ENCODE peak calls at places on chromosomes 13 and 19, in seven cellular contexts. One of them, this sample, is unnamed. For H3K9me3, the result is how much of the 10 kb centered on the place peaks cover.

GRCh38 chr13:20472531-20472930 is 53.1 kb downstream of the CRYL1 start:
- DNase-seq in tibial nerve: no peak
- DNase-seq in GM23248: no peak
- DNase-seq in gastrocnemius medialis: no peak
- DNase-seq in upper lobe of right lung: no peak
- DNase-seq in IMR-90: no peak
- DNase-seq in SJSA1: no peak
- DNase-seq in this sample: no peak

GRCh38 chr19:17866312-17867012 is 5.3 kb upstream of the SLC5A5 start:
- DNase-seq in tibial nerve: no peak
- DNase-seq in GM23248: no peak
- DNase-seq in gastrocnemius medialis: no peak
- DNase-seq in upper lobe of right lung: no peak
- DNase-seq in IMR-90: no peak
- DNase-seq in SJSA1: no peak
- DNase-seq in this sample: no peak

GRCh38 chr13:37878496-37878895 is 8.9 kb upstream of the TRPC4 start:
- DNase-seq in tibial nerve: no peak
- DNase-seq in GM23248: peak
- DNase-seq in gastrocnemius medialis: no peak
- DNase-seq in upper lobe of right lung: no peak
- DNase-seq in IMR-90: peak
- DNase-seq in SJSA1: no peak
- DNase-seq in this sample: no peak

GRCh38 chr13:63838366-63839110 is 2422.9 kb upstream of the PCDH20 start:
- DNase-seq in tibial nerve: no peak
- DNase-seq in GM23248: no peak
- DNase-seq in gastrocnemius medialis: no peak
- DNase-seq in upper lobe of right lung: peak
- DNase-seq in IMR-90: no peak
- DNase-seq in SJSA1: no peak
- DNase-seq in this sample: no peak

GRCh38 chr19:42066075-42066754 is 3.8 kb downstream of the GRIK5 start:
- DNase-seq in tibial nerve: no peak
- DNase-seq in GM23248: peak
- DNase-seq in gastrocnemius medialis: no peak
- DNase-seq in upper lobe of right lung: no peak
- DNase-seq in IMR-90: peak
- DNase-seq in SJSA1: no peak
- DNase-seq in this sample: no peak

GRCh38 chr13:28012896-28013295 is 24.4 kb upstream of the URAD start:
- DNase-seq in tibial nerve: no peak
- DNase-seq in GM23248: no peak
- DNase-seq in gastrocnemius medialis: no peak
- DNase-seq in upper lobe of right lung: no peak
- DNase-seq in IMR-90: no peak
- DNase-seq in SJSA1: no peak
- DNase-seq in this sample: no peak

GRCh38 chr13:96994030-96994848 is at the start of gene OXGR1:
- DNase-seq in tibial nerve: no peak
- DNase-seq in GM23248: peak
- DNase-seq in gastrocnemius medialis: no peak
- DNase-seq in upper lobe of right lung: no peak
- DNase-seq in IMR-90: no peak
- DNase-seq in SJSA1: no peak
- DNase-seq in this sample: no peak

GRCh38 chr13:79642596-79642995 is 161.6 kb downstream of the NDFIP2 start:
- DNase-seq in tibial nerve: no peak
- DNase-seq in GM23248: no peak
- DNase-seq in gastrocnemius medialis: no peak
- DNase-seq in upper lobe of right lung: no peak
- DNase-seq in IMR-90: no peak
- DNase-seq in SJSA1: no peak
- DNase-seq in this sample: no peak

GRCh38 chr13:32790731-32791130 is 204.5 kb downstream of the PDS5B start:
- DNase-seq in tibial nerve: no peak
- DNase-seq in GM23248: peak
- DNase-seq in gastrocnemius medialis: no peak
- DNase-seq in upper lobe of right lung: no peak
- DNase-seq in IMR-90: no peak
- DNase-seq in SJSA1: no peak
- DNase-seq in this sample: no peak

GRCh38 chr19:4844348-4845179 is 13.1 kb upstream of the TICAM1 start:
- DNase-seq in tibial nerve: no peak
- DNase-seq in GM23248: peak
- DNase-seq in gastrocnemius medialis: no peak
- DNase-seq in upper lobe of right lung: no peak
- DNase-seq in IMR-90: peak
- DNase-seq in SJSA1: no peak
- DNase-seq in this sample: peak

GRCh38 chr19:39247701-39248664 is 673 bp downstream of the IFNL4 start:
- DNase-seq in tibial nerve: no peak
- DNase-seq in GM23248: peak
- DNase-seq in gastrocnemius medialis: no peak
- DNase-seq in upper lobe of right lung: peak
- DNase-seq in IMR-90: no peak
- DNase-seq in SJSA1: no peak
- DNase-seq in this sample: no peak

GRCh38 chr13:102872131-102872530 is 26.3 kb downstream of the ERCC5 start:
- DNase-seq in tibial nerve: no peak
- DNase-seq in GM23248: no peak
- DNase-seq in gastrocnemius medialis: no peak
- DNase-seq in upper lobe of right lung: no peak
- DNase-seq in IMR-90: no peak
- DNase-seq in SJSA1: no peak
- DNase-seq in this sample: no peak

GRCh38 chr19:12885749-12886706 is 973 bp downstream of the KLF1 start:
- DNase-seq in tibial nerve: no peak
- DNase-seq in GM23248: no peak
- DNase-seq in gastrocnemius medialis: no peak
- DNase-seq in upper lobe of right lung: no peak
- DNase-seq in IMR-90: no peak
- DNase-seq in SJSA1: no peak
- DNase-seq in this sample: no peak

GRCh38 chr19:14821958-14822357 is 13.0 kb downstream of the OR7A5 start:
- DNase-seq in tibial nerve: no peak
- DNase-seq in GM23248: no peak
- DNase-seq in gastrocnemius medialis: no peak
- DNase-seq in upper lobe of right lung: no peak
- DNase-seq in IMR-90: no peak
- DNase-seq in SJSA1: no peak
- DNase-seq in this sample: no peak

GRCh38 chr13:24063281-24063851 is 97.2 kb upstream of the SPATA13 start:
- DNase-seq in tibial nerve: no peak
- DNase-seq in GM23248: no peak
- DNase-seq in gastrocnemius medialis: no peak
- DNase-seq in upper lobe of right lung: no peak
- DNase-seq in IMR-90: no peak
- DNase-seq in SJSA1: no peak
- DNase-seq in this sample: peak

GRCh38 chr19:34555447-34555846 is 73.9 kb downstream of the WTIP start:
- DNase-seq in tibial nerve: no peak
- DNase-seq in GM23248: peak
- DNase-seq in gastrocnemius medialis: no peak
- DNase-seq in upper lobe of right lung: no peak
- DNase-seq in IMR-90: no peak
- DNase-seq in SJSA1: no peak
- DNase-seq in this sample: no peak

GRCh38 chr13:113903361-113903760 is 39.5 kb upstream of the GAS6 start:
- DNase-seq in tibial nerve: no peak
- DNase-seq in GM23248: peak
- DNase-seq in gastrocnemius medialis: no peak
- DNase-seq in upper lobe of right lung: no peak
- DNase-seq in IMR-90: peak
- DNase-seq in SJSA1: peak
- DNase-seq in this sample: peak

GRCh38 chr19:708154-709141 is at the start of gene PALM:
- DNase-seq in tibial nerve: no peak
- DNase-seq in GM23248: no peak
- DNase-seq in gastrocnemius medialis: no peak
- DNase-seq in upper lobe of right lung: no peak
- DNase-seq in IMR-90: no peak
- DNase-seq in SJSA1: no peak
- DNase-seq in this sample: peak

GRCh38 chr19:48683349-48683748 is 10.5 kb upstream of the NTN5 start:
- DNase-seq in tibial nerve: no peak
- DNase-seq in GM23248: peak
- DNase-seq in gastrocnemius medialis: peak
- DNase-seq in upper lobe of right lung: no peak
- DNase-seq in IMR-90: peak
- DNase-seq in SJSA1: no peak
- DNase-seq in this sample: peak

GRCh38 chr13:114106991-114107685 is 25.3 kb downstream of the RASA3 start:
- DNase-seq in tibial nerve: peak
- DNase-seq in GM23248: no peak
- DNase-seq in gastrocnemius medialis: no peak
- DNase-seq in upper lobe of right lung: peak
- DNase-seq in IMR-90: no peak
- DNase-seq in SJSA1: no peak
- DNase-seq in this sample: peak

GRCh38 chr13:85241045-85241444 is 558.2 kb downstream of the SLITRK6 start:
- DNase-seq in tibial nerve: no peak
- DNase-seq in GM23248: no peak
- DNase-seq in gastrocnemius medialis: no peak
- DNase-seq in upper lobe of right lung: no peak
- DNase-seq in IMR-90: peak
- DNase-seq in SJSA1: no peak
- DNase-seq in this sample: no peak

GRCh38 chr19:54570316-54570715 is 3.3 kb upstream of the LILRA2 start:
- DNase-seq in tibial nerve: no peak
- DNase-seq in GM23248: no peak
- DNase-seq in gastrocnemius medialis: no peak
- DNase-seq in upper lobe of right lung: no peak
- DNase-seq in IMR-90: no peak
- DNase-seq in SJSA1: no peak
- DNase-seq in this sample: no peak
- H3K9me3 ChIP-seq in tibial nerve: under half
- H3K9me3 ChIP-seq in GM23248: under half
- H3K9me3 ChIP-seq in gastrocnemius medialis: under half
- H3K9me3 ChIP-seq in upper lobe of right lung: under half
- H3K9me3 ChIP-seq in IMR-90: under half
- H3K9me3 ChIP-seq in SJSA1: under half
- H3K9me3 ChIP-seq in this sample: under half

GRCh38 chr19:37564624-37565369 is 29.8 kb downstream of the ZNF571 start:
- DNase-seq in tibial nerve: no peak
- DNase-seq in GM23248: no peak
- DNase-seq in gastrocnemius medialis: no peak
- DNase-seq in upper lobe of right lung: no peak
- DNase-seq in IMR-90: no peak
- DNase-seq in SJSA1: no peak
- DNase-seq in this sample: no peak

GRCh38 chr19:37563518-37563917 is 31.1 kb downstream of the ZNF571 start:
- DNase-seq in tibial nerve: no peak
- DNase-seq in GM23248: no peak
- DNase-seq in gastrocnemius medialis: no peak
- DNase-seq in upper lobe of right lung: no peak
- DNase-seq in IMR-90: no peak
- DNase-seq in SJSA1: no peak
- DNase-seq in this sample: no peak

DNA sequence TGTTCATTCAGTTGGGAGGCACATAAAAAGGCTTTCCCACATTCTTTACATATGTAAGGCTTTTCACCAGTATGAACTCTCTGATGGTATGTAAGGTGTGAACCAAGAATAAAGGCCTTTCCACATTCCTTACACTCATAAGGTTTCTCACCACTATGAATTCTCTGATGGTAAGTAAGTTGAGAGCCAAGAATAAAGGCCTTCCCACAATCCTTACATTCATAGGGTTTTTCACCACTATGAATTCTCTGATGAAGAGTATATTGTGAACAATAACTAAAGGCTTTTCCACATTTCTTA is 29.3 kb downstream of the ZNF571 start:
- DNase-seq in tibial nerve: no peak
- DNase-seq in GM23248: no peak
- DNase-seq in gastrocnemius medialis: no peak
- DNase-seq in upper lobe of right lung: no peak
- DNase-seq in IMR-90: no peak
- DNase-seq in SJSA1: no peak
- DNase-seq in this sample: no peak
- H3K9me3 ChIP-seq in tibial nerve: half or more
- H3K9me3 ChIP-seq in GM23248: half or more
- H3K9me3 ChIP-seq in gastrocnemius medialis: half or more
- H3K9me3 ChIP-seq in upper lobe of right lung: half or more
- H3K9me3 ChIP-seq in IMR-90: half or more
- H3K9me3 ChIP-seq in SJSA1: half or more
- H3K9me3 ChIP-seq in this sample: under half

GRCh38 chr19:23971598-23971997 is 56.9 kb downstream of the ZNF726 start:
- DNase-seq in tibial nerve: no peak
- DNase-seq in GM23248: no peak
- DNase-seq in gastrocnemius medialis: no peak
- DNase-seq in upper lobe of right lung: no peak
- DNase-seq in IMR-90: no peak
- DNase-seq in SJSA1: no peak
- DNase-seq in this sample: no peak
- H3K9me3 ChIP-seq in tibial nerve: under half
- H3K9me3 ChIP-seq in GM23248: under half
- H3K9me3 ChIP-seq in gastrocnemius medialis: under half
- H3K9me3 ChIP-seq in upper lobe of right lung: under half
- H3K9me3 ChIP-seq in IMR-90: under half
- H3K9me3 ChIP-seq in SJSA1: under half
- H3K9me3 ChIP-seq in this sample: under half

GRCh38 chr13:40876020-40876738 is 86.8 kb downstream of the SLC25A15 start:
- DNase-seq in tibial nerve: no peak
- DNase-seq in GM23248: no peak
- DNase-seq in gastrocnemius medialis: no peak
- DNase-seq in upper lobe of right lung: no peak
- DNase-seq in IMR-90: no peak
- DNase-seq in SJSA1: no peak
- DNase-seq in this sample: no peak

GRCh38 chr13:40875583-40875982 is 86.2 kb downstream of the SLC25A15 start:
- DNase-seq in tibial nerve: no peak
- DNase-seq in GM23248: no peak
- DNase-seq in gastrocnemius medialis: no peak
- DNase-seq in upper lobe of right lung: no peak
- DNase-seq in IMR-90: no peak
- DNase-seq in SJSA1: no peak
- DNase-seq in this sample: no peak

GRCh38 chr13:40874138-40874776 is 84.8 kb downstream of the SLC25A15 start:
- DNase-seq in tibial nerve: no peak
- DNase-seq in GM23248: no peak
- DNase-seq in gastrocnemius medialis: no peak
- DNase-seq in upper lobe of right lung: no peak
- DNase-seq in IMR-90: no peak
- DNase-seq in SJSA1: no peak
- DNase-seq in this sample: no peak

GRCh38 chr13:40878321-40878720 is 88.9 kb downstream of the SLC25A15 start:
- DNase-seq in tibial nerve: no peak
- DNase-seq in GM23248: no peak
- DNase-seq in gastrocnemius medialis: no peak
- DNase-seq in upper lobe of right lung: no peak
- DNase-seq in IMR-90: peak
- DNase-seq in SJSA1: no peak
- DNase-seq in this sample: no peak

DNA sequence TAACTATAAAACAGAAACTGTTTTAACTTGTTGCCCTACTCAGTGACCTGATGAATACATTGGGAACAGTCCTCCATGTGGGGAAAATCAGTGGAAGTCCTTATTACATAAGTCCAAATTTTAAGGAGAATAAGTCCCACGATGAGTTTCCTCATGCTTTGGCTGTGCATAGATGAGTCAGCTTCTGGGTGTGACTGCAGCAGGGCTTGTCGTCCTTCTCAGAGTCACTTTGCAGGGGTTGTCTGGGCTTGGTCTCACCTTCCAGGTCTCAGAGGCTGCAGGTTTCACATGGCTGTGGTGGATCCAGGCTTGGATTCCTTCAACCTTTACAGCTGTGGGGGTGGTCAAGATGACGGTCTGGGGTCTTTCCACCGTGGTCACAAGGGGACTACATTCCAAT is 85.6 kb downstream of the SLC25A15 start:
- DNase-seq in tibial nerve: no peak
- DNase-seq in GM23248: peak
- DNase-seq in gastrocnemius medialis: no peak
- DNase-seq in upper lobe of right lung: no peak
- DNase-seq in IMR-90: no peak
- DNase-seq in SJSA1: no peak
- DNase-seq in this sample: no peak
- H3K9me3 ChIP-seq in tibial nerve: under half
- H3K9me3 ChIP-seq in GM23248: under half
- H3K9me3 ChIP-seq in gastrocnemius medialis: under half
- H3K9me3 ChIP-seq in upper lobe of right lung: under half
- H3K9me3 ChIP-seq in IMR-90: under half
- H3K9me3 ChIP-seq in SJSA1: under half
- H3K9me3 ChIP-seq in this sample: under half